ENCODE peak calls at places on chromosomes 11 and 22, in seven cellular contexts. H is SJSA1; X is CD8-positive, alpha-beta memory T cell; O is psoas muscle; T is lower lobe of right lung; S is vagina; K is cardiac muscle cell. R is an unnamed sample.

GRCh38 chr11:119006696-119007095 is 8.8 kb downstream of the CENATAC start:
- DNase-seq in H (no peak), X (no peak), O (no peak), T (no peak), S (no peak), K (no peak), R (no peak)

GRCh38 chr11:124837491-124837856 is 27.8 kb upstream of the ROBO3 start:
- DNase-seq in H (peak), X (no peak), O (no peak), T (no peak), S (no peak), K (peak), R (no peak)

GRCh38 chr11:44600739-44601416 is 35.4 kb downstream of the CD82 start:
- DNase-seq in H (no peak), X (no peak), O (no peak), T (no peak), S (no peak), K (no peak), R (no peak)

GRCh38 chr11:130477646-130478203 is 29.3 kb downstream of the ADAMTS15 start:
- DNase-seq in H (no peak), X (no peak), O (no peak), T (no peak), S (no peak), K (no peak), R (no peak)

GRCh38 chr11:75163917-75164316 is 13.0 kb downstream of the SLCO2B1 start:
- DNase-seq in H (no peak), X (no peak), O (no peak), T (no peak), S (no peak), K (no peak), R (no peak)

GRCh38 chr22:32331236-32331917 is 26.3 kb upstream of the RFPL3 start:
- DNase-seq in H (no peak), X (no peak), O (no peak), T (no peak), S (peak), K (no peak), R (no peak)

GRCh38 chr11:92804388-92804787 is 165.1 kb upstream of the MTNR1B start:
- DNase-seq in H (no peak), X (no peak), O (no peak), T (no peak), S (no peak), K (no peak), R (no peak)

GRCh38 chr11:79352304-79352703 is 88.5 kb downstream of the TENM4 start:
- DNase-seq in H (no peak), X (no peak), O (no peak), T (no peak), S (no peak), K (no peak), R (no peak)

GRCh38 chr11:103108933-103109817 is at the start of gene DYNC2H1:
- DNase-seq in H (peak), X (peak), O (peak), T (peak), S (no peak), K (peak), R (peak)

GRCh38 chr11:110000045-110000502 is 93.1 kb upstream of the ZC3H12C start:
- DNase-seq in H (peak), X (no peak), O (no peak), T (no peak), S (no peak), K (peak), R (no peak)

GRCh38 chr22:28111501-28111900 is 192.4 kb upstream of the PITPNB start:
- DNase-seq in H (no peak), X (no peak), O (no peak), T (no peak), S (no peak), K (no peak), R (no peak)

GRCh38 chr22:24189249-24190158 is 8.2 kb downstream of the SUSD2 start:
- DNase-seq in H (peak), X (no peak), O (peak), T (peak), S (no peak), K (peak), R (peak)

GRCh38 chr11:72720806-72721205 is 31.4 kb downstream of the ARAP1 start:
- DNase-seq in H (no peak), X (no peak), O (no peak), T (peak), S (no peak), K (no peak), R (no peak)

GRCh38 chr11:132621976-132622375 is 910.3 kb downstream of the OPCML start:
- DNase-seq in H (no peak), X (no peak), O (no peak), T (no peak), S (no peak), K (no peak), R (no peak)

GRCh38 chr11:115409691-115410220 is 94.5 kb downstream of the CADM1 start:
- DNase-seq in H (no peak), X (no peak), O (no peak), T (no peak), S (no peak), K (peak), R (no peak)

GRCh38 chr22:40541300-40541699 is 95.2 kb downstream of the MRTFA start:
- DNase-seq in H (no peak), X (no peak), O (no peak), T (no peak), S (no peak), K (no peak), R (no peak)

GRCh38 chr22:31344369-31345330 is 1.5 kb downstream of the PATZ1 start:
- DNase-seq in H (no peak), X (peak), O (peak), T (peak), S (no peak), K (peak), R (no peak)

GRCh38 chr22:39277135-39277607 is 32.4 kb upstream of the PDGFB start:
- DNase-seq in H (peak), X (no peak), O (no peak), T (no peak), S (no peak), K (no peak), R (no peak)

GRCh38 chr11:83087035-83087434 is 15.3 kb upstream of the RAB30 start:
- DNase-seq in H (no peak), X (no peak), O (no peak), T (no peak), S (no peak), K (no peak), R (no peak)

GRCh38 chr11:18522388-18522787 is 4.4 kb downstream of the TSG101 start:
- DNase-seq in H (no peak), X (no peak), O (no peak), T (no peak), S (no peak), K (no peak), R (no peak)

GRCh38 chr11:47485112-47485511 is 36.2 kb upstream of the RAPSN start:
- DNase-seq in H (no peak), X (no peak), O (no peak), T (peak), S (no peak), K (no peak), R (no peak)

GRCh38 chr11:94139421-94139820 is 10.8 kb downstream of the PANX1 start:
- DNase-seq in H (no peak), X (no peak), O (no peak), T (no peak), S (no peak), K (peak), R (no peak)

GRCh38 chr11:92845390-92846185 is 123.9 kb upstream of the MTNR1B start:
- DNase-seq in H (no peak), X (no peak), O (no peak), T (no peak), S (no peak), K (no peak), R (no peak)

GRCh38 chr22:46563381-46564083 is 26.1 kb upstream of the CELSR1 start:
- DNase-seq in H (peak), X (peak), O (peak), T (peak), S (no peak), K (peak), R (no peak)

GRCh38 chr11:44527476-44527875 is 38.0 kb upstream of the CD82 start:
- DNase-seq in H (no peak), X (no peak), O (no peak), T (no peak), S (no peak), K (no peak), R (no peak)

GRCh38 chr11:112616292-112617088 is 344.7 kb upstream of the NCAM1 start:
- DNase-seq in H (no peak), X (no peak), O (no peak), T (no peak), S (no peak), K (no peak), R (no peak)

GRCh38 chr11:44607324-44607962 is 42.0 kb downstream of the CD82 start:
- DNase-seq in H (peak), X (no peak), O (no peak), T (no peak), S (no peak), K (no peak), R (no peak)

GRCh38 chr11:114258696-114259095 is 37.5 kb upstream of the NNMT start:
- DNase-seq in H (no peak), X (no peak), O (no peak), T (peak), S (no peak), K (no peak), R (no peak)
- H3K27ac ChIP-seq in H (no peak), X (no peak), O (peak), T (peak), S (peak), K (no peak), R (no peak)

GRCh38 chr11:12124306-12124705 is 13.9 kb downstream of the MICAL2 start:
- DNase-seq in H (no peak), X (no peak), O (no peak), T (no peak), S (no peak), K (no peak), R (no peak)

GRCh38 chr11:12123799-12124198 is 13.4 kb downstream of the MICAL2 start:
- DNase-seq in H (no peak), X (no peak), O (no peak), T (no peak), S (no peak), K (no peak), R (no peak)

GRCh38 chr11:12122083-12122482 is 11.7 kb downstream of the MICAL2 start:
- DNase-seq in H (no peak), X (no peak), O (no peak), T (peak), S (no peak), K (no peak), R (no peak)

GRCh38 chr11:12121504-12121903 is 11.1 kb downstream of the MICAL2 start:
- DNase-seq in H (no peak), X (no peak), O (no peak), T (no peak), S (no peak), K (no peak), R (no peak)

GRCh38 chr11:12123177-12123576 is 12.8 kb downstream of the MICAL2 start:
- DNase-seq in H (no peak), X (no peak), O (no peak), T (no peak), S (no peak), K (no peak), R (no peak)
- H3K27ac ChIP-seq in H (no peak), X (no peak), O (no peak), T (no peak), S (no peak), K (no peak), R (no peak)

DNA sequence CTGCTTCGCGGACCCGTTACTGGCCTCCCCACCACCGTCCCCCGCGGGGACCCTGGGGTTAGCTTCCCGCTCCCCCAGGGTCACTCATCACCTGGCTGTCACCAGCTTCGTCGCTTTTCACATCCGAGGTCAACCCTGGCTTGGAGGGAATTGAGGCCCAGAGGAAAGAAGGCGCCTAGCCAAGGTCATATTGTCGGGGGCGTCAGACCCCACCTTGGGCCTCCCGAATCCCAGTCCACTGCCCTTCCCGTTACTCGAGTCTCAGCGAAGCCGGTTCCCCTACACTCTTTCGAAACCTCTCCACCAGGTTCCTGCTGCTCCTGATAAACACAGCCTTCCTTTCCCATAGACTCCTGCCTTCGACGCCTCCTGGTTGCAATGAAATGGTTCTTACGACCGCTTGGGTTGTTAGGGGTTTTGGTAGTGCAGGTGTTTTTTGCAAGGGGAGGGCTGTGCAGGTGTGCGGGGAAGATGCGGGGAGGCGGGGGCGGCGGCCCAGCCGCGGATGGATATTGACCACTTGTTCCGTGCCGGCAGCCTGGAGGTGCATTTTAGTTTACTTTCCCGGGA is 634 bp downstream of the NAA40 start:
- DNase-seq in H (no peak), X (no peak), O (no peak), T (no peak), S (no peak), K (peak), R (no peak)
- H3K27ac ChIP-seq in H (no peak), X (peak), O (peak), T (peak), S (peak), K (peak), R (peak)

GRCh38 chr11:68838572-68838964 is 3.1 kb downstream of the CPT1A start:
- DNase-seq in H (no peak), X (no peak), O (peak), T (no peak), S (no peak), K (no peak), R (no peak)
- H3K27ac ChIP-seq in H (peak), X (peak), O (peak), T (peak), S (peak), K (peak), R (peak)

GRCh38 chr11:126943319-126943718 is 57.3 kb downstream of the KIRREL3 start:
- DNase-seq in H (no peak), X (no peak), O (no peak), T (no peak), S (no peak), K (no peak), R (no peak)
- H3K27ac ChIP-seq in H (no peak), X (no peak), O (no peak), T (no peak), S (no peak), K (no peak), R (no peak)

GRCh38 chr22:20439556-20439927 is 1.9 kb upstream of the SCARF2 start:
- DNase-seq in H (no peak), X (no peak), O (no peak), T (no peak), S (no peak), K (no peak), R (no peak)

GRCh38 chr22:20439928-20440575 is 2.4 kb upstream of the SCARF2 start:
- DNase-seq in H (no peak), X (no peak), O (no peak), T (peak), S (no peak), K (no peak), R (no peak)

GRCh38 chr22:20437253-20438065 is at the start of gene SCARF2:
- DNase-seq in H (peak), X (no peak), O (peak), T (peak), S (no peak), K (peak), R (no peak)

GRCh38 chr22:20438066-20438677 is 547 bp upstream of the SCARF2 start:
- DNase-seq in H (peak), X (no peak), O (no peak), T (peak), S (no peak), K (peak), R (no peak)

DNA sequence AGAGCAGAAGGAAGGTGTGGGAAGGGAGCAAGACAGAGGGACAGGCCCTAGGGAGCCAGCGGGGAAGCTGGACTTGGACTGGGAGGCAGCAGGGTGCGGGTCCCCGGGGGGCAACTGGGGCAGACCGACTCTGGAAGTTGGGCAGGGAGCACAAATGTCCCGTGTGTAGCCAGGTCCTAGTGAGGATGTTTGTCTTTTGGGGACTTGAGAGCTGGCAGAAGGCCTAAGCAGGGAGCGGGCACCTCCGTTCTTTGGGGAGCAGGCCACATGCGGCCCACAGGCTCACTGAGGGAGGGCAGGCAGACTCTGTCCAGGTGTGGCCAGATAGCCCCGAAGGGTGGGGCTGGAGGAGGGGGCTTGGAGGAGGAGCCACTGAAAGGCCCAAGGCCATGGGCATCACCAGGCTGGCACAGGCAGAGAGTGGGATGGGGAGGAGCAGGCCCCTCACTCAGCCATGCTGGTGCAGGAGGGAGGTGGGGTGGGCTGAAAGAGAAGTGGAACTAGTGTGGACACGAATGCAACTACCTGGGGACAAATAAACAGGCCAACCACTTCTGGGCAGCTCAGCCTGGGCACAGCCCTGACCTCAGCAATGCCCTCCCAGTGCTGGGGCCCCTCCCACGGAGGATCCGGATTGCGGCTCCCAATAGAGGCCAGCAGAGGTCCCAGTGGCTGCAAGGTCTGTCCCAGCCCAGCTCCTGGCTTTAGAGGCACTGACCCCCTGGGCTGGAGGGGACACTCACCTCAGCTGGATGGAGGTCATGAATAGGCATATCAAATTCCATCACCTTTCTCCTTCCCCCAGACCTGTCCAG is 1.3 kb upstream of the SCARF2 start:
- DNase-seq in H (peak), X (no peak), O (no peak), T (peak), S (no peak), K (peak), R (no peak)
- H3K27ac ChIP-seq in H (no peak), X (no peak), O (peak), T (peak), S (peak), K (no peak), R (no peak)

DNA sequence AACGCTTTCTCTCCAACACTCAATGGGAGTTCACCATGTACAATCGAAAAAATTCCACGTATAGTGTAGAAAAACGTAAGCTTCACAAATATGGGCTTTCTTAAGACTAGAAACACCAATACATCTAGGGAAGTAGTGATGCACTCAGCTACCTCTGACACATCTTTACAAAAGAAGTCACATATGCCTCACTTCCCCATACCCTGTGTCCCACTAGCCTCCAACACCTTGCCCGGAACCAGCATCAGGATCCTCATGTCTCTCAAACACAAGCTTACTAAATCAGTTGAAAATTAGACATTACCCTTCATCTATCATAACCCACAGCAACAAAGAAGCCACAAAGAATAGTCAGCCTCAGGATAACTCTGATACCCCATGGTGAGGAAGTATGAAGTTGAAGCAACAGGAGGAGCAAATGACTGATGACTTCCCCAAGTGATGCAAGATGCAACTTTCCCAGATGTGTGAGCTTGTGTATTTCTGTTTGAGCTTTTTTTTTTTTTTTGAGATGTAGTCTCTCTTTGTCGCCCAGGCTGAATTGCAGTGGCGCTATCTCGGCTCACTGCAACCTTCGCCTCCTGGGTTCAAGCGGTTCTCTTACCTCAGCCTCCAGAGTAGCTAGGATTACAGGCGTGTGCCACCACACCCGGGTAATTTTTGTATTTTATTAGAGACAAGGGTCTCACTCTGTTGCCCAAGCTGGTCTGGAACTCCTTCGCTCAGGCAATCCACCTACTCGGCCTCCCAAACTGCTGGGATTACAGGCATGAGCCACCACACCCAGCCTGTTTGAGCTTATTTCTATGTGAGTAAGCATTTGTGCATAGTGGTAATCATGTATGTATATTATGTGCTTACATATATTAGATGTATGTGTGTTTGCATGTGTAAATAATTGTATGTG is 8.5 kb upstream of the DENND5A start:
- DNase-seq in H (no peak), X (no peak), O (no peak), T (no peak), S (no peak), K (no peak), R (no peak)
- H3K27ac ChIP-seq in H (no peak), X (no peak), O (peak), T (peak), S (no peak), K (no peak), R (no peak)

GRCh38 chr11:61579398-61580291 is 1.2 kb downstream of the SYT7 start:
- DNase-seq in H (no peak), X (no peak), O (no peak), T (no peak), S (no peak), K (no peak), R (no peak)
- H3K27ac ChIP-seq in H (no peak), X (no peak), O (no peak), T (no peak), S (no peak), K (no peak), R (peak)

GRCh38 chr11:77250881-77251640 is 50.4 kb downstream of the GDPD4 start:
- DNase-seq in H (peak), X (no peak), O (no peak), T (no peak), S (no peak), K (no peak), R (no peak)
- H3K27ac ChIP-seq in H (no peak), X (no peak), O (no peak), T (no peak), S (no peak), K (no peak), R (no peak)